ENCODE peak calls at places on chromosome 6, in six cellular contexts. H is GM23338, E is hepatocyte, D is HCT116, T is PC-3, M is neural progenitor cell. P is an unnamed sample.

GRCh38 chr6:77548190-77548589 is 84.9 kb upstream of the HTR1B start:
- DNase-seq in H (no peak), E (no peak), D (no peak), T (no peak), M (no peak), P (no peak)

GRCh38 chr6:148240463-148240845 is 102.2 kb upstream of the SASH1 start:
- DNase-seq in H (no peak), E (no peak), D (no peak), T (no peak), M (no peak), P (no peak)

GRCh38 chr6:52283111-52283510 is 1.4 kb downstream of the MCM3 start:
- DNase-seq in H (no peak), E (no peak), D (no peak), T (no peak), M (no peak), P (no peak)

GRCh38 chr6:44504321-44504761 is 116.8 kb downstream of the CDC5L start:
- DNase-seq in H (no peak), E (no peak), D (no peak), T (no peak), M (no peak), P (no peak)

GRCh38 chr6:87543836-87544735 is 45.7 kb downstream of the RARS2 start:
- DNase-seq in H (no peak), E (no peak), D (no peak), T (no peak), M (no peak), P (no peak)

GRCh38 chr6:118146584-118146983 is 239.5 kb downstream of the SLC35F1 start:
- DNase-seq in H (no peak), E (no peak), D (no peak), T (no peak), M (no peak), P (no peak)

GRCh38 chr6:142088858-142089216 is 43.9 kb upstream of the GJE1 start:
- DNase-seq in H (peak; percentile 74), E (peak; percentile 74), D (no peak), T (peak; percentile 17), M (peak; percentile 88), P (no peak)

GRCh38 chr6:129186988-129187387 is 304.1 kb downstream of the LAMA2 start:
- DNase-seq in H (no peak), E (no peak), D (peak; percentile 73), T (peak; percentile 87), M (no peak), P (no peak)

GRCh38 chr6:130890531-130890950 is 63.3 kb downstream of the SMLR1 start:
- DNase-seq in H (no peak), E (no peak), D (no peak), T (peak; percentile 11), M (no peak), P (no peak)

GRCh38 chr6:45577836-45578504 is 200.2 kb upstream of the SUPT3H start:
- DNase-seq in H (no peak), E (no peak), D (no peak), T (no peak), M (no peak), P (no peak)

GRCh38 chr6:145836170-145836569 is 21.6 kb upstream of the FBXO30 start:
- DNase-seq in H (peak; percentile 21), E (no peak), D (no peak), T (peak; percentile 48), M (no peak), P (no peak)

GRCh38 chr6:28269492-28269891 is 2.5 kb downstream of the ZSCAN26 start:
- DNase-seq in H (no peak), E (peak; percentile 10), D (peak; percentile 64), T (peak; percentile 92), M (no peak), P (no peak)

GRCh38 chr6:28606424-28607391 is 81.0 kb downstream of the GPX5 start:
- DNase-seq in H (peak; percentile 93), E (peak; percentile 83), D (peak; percentile 87), T (peak; percentile 59), M (peak; percentile 86), P (peak; percentile 95)

GRCh38 chr6:44977406-44977740 is 350.8 kb upstream of the RUNX2 start:
- DNase-seq in H (no peak), E (no peak), D (no peak), T (no peak), M (no peak), P (no peak)

GRCh38 chr6:168667428-168667805 is 226.4 kb downstream of the SMOC2 start:
- DNase-seq in H (no peak), E (no peak), D (no peak), T (no peak), M (no peak), P (no peak)

GRCh38 chr6:44128020-44128917 is 915 bp downstream of the TMEM63B start:
- DNase-seq in H (peak; percentile 66), E (peak; percentile 65), D (no peak), T (peak; percentile 30), M (peak; percentile 74), P (peak; percentile 40)

GRCh38 chr6:30543824-30544223 is 12.5 kb downstream of the GNL1 start:
- DNase-seq in H (no peak), E (no peak), D (no peak), T (no peak), M (no peak), P (no peak)
- H3K4me3 ChIP-seq in H (no peak overlapping the region), E (no peak overlapping the region), D (no peak overlapping the region), T (no peak overlapping the region), M (no peak overlapping the region), P (no peak overlapping the region)

DNA sequence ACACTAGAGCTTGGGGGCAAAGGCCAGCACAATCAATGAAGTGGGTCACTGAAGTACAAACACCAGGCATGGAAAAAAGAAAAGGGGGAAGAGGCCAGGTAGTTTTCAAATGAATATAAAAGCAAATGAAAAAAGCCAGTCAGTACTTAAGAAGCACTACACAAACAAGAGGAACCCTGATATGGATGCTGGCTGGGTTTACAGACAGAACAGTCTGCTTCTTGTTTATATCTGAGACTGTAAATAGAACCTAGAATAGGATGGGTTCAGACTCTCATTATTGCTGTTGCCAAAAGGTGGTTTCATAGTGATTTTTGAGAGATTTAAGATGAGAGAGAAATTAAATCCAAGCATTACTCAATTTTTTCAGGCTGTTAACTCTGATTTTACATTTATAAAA is 24.1 kb downstream of the USP45 start:
- DNase-seq in H (no peak), E (no peak), D (no peak), T (no peak), M (no peak), P (no peak)
- TF ChIP-seq EZH2phosphoT487 in H (no peak), E (no peak), D (no peak), T (no peak), M (no peak), P (no peak)

DNA sequence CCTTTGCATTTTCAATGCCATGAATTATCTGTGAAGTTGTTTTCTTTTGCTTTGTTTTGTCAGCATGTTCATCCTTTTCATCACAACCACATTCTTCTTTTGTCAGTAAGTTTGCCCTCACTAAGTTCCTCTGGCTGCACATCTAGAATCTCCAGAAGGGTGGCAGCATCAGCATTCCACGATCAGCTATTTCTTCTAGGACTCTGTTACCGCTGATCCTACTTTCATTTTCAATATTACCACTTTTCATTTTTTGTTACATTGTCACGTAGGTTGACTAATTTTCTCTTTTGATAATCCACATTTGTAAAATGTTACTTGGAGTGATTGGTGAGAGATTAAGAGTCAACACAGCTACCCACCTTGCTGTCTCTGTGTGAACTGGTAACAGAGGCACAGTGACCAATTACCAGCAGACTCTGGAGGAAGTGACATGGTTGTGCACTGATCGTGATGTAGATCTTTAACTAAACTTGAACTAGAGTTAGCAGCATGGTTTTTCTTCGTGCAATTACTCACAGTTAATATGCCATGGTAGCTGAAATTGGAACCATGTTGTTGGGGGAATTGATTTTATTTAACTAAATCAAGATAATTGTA is 307.9 kb upstream of the SLC35B3 start:
- DNase-seq in H (no peak), E (no peak), D (peak; percentile 8), T (no peak), M (no peak), P (no peak)
- TF ChIP-seq CTCF in H (peak; percentile 22), E (no peak), D (peak; percentile 1), T (no peak), M (no peak), P (no peak)

DNA sequence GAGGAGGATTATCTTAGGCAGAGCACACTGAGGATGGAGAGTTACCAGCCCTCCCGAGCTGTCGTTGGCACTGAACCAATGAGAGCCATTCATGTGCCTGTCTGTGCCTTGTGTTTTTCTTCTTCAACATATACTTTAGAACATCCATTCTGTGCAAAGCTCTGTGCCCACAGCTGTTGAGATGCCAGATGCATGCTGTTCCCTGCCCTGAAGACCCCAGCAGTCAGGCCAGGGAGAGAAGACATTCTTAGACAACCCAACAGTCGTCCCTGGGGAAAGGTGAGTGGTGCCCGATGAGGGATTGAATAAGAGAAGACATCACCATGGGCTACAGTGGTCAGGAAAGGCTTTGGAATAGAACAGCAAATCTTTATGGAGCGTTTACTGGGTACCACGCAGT is 114.1 kb downstream of the NRN1 start:
- DNase-seq in H (no peak), E (no peak), D (no peak), T (no peak), M (no peak), P (no peak)
- H3K4me3 ChIP-seq in H (peak overlapping the region; percentile 63), E (no peak overlapping the region), D (peak overlapping the region; percentile 29), T (peak overlapping the region; percentile 61), M (peak overlapping the region; percentile 44), P (no peak overlapping the region)

GRCh38 chr6:116902634-116903033 is 25.6 kb downstream of the RFX6 start:
- DNase-seq in H (no peak), E (no peak), D (no peak), T (no peak), M (no peak), P (no peak)
- TF ChIP-seq EZH2phosphoT487 in H (no peak), E (no peak), D (no peak), T (no peak), M (no peak), P (no peak)

GRCh38 chr6:137921823-137922222 is 54.8 kb downstream of the TNFAIP3 start:
- DNase-seq in H (peak; percentile 32), E (no peak), D (no peak), T (no peak), M (no peak), P (no peak)
- TF ChIP-seq CTCF in H (peak; percentile 27), E (no peak), D (peak; percentile 13), T (peak; percentile 35), M (peak; percentile 17), P (no peak)

GRCh38 chr6:167130008-167130677 is 7.2 kb downstream of the CCR6 start:
- DNase-seq in H (no peak), E (no peak), D (no peak), T (no peak), M (no peak), P (peak; percentile 77)
- H3K4me3 ChIP-seq in H (no peak overlapping the region), E (no peak overlapping the region), D (no peak overlapping the region), T (no peak overlapping the region), M (no peak overlapping the region), P (no peak overlapping the region)